ENCODE peak calls at places on chromosome 3, in six cellular contexts. T is stimulated activated CD4-positive, alpha-beta T cell treated with anti-CD3 and anti-CD28 coated beads, Interleukin-15, amount 100 ng/mL, for 1 hour; O is fibroblast of lung; Z is NCI-H1417; C is naive thymus-derived CD8-positive, alpha-beta T cell; G is BJ. K is an unnamed sample.

GRCh38 chr3:111713833-111714232 is 118.7 kb upstream of the ZBED2 start:
- DNase-seq in T (no peak), O (no peak), Z (no peak), C (no peak), G (no peak), K (no peak)

GRCh38 chr3:170765419-170766078 is 104.4 kb downstream of the RPL22L1 start:
- DNase-seq in T (no peak), O (no peak), Z (peak; percentile 8), C (no peak), G (no peak), K (no peak)

GRCh38 chr3:185283374-185283935 is 29.6 kb upstream of the EHHADH start:
- DNase-seq in T (no peak), O (peak; percentile 52), Z (no peak), C (no peak), G (no peak), K (no peak)

GRCh38 chr3:113232367-113232766 is 21.0 kb downstream of the BOC start:
- DNase-seq in T (no peak), O (peak; percentile 55), Z (peak; percentile 9), C (no peak), G (no peak), K (no peak)

GRCh38 chr3:134640872-134641470 is 9.9 kb downstream of the KY start:
- DNase-seq in T (no peak), O (peak; percentile 34), Z (peak; percentile 18), C (no peak), G (no peak), K (no peak)

GRCh38 chr3:133408961-133409360 is 9.1 kb downstream of the BFSP2 start:
- DNase-seq in T (no peak), O (peak; percentile 67), Z (no peak), C (no peak), G (peak; percentile 30), K (peak; percentile 24)

GRCh38 chr3:169334994-169335393 is 328.5 kb downstream of the MECOM start:
- DNase-seq in T (no peak), O (no peak), Z (no peak), C (no peak), G (no peak), K (no peak)

GRCh38 chr3:169847896-169848295 is 21.8 kb downstream of the LRRC31 start:
- DNase-seq in T (no peak), O (no peak), Z (peak; percentile 82), C (no peak), G (no peak), K (no peak)

GRCh38 chr3:152196782-152197181 is 71.9 kb upstream of the MBNL1 start:
- DNase-seq in T (no peak), O (no peak), Z (no peak), C (no peak), G (no peak), K (no peak)

GRCh38 chr3:113241292-113242033 is 30.1 kb downstream of the BOC start:
- DNase-seq in T (no peak), O (peak; percentile 83), Z (peak; percentile 43), C (no peak), G (no peak), K (no peak)

GRCh38 chr3:17806201-17806600 is 63.8 kb upstream of the TBC1D5 start:
- DNase-seq in T (no peak), O (no peak), Z (no peak), C (peak; percentile 55), G (no peak), K (no peak)

GRCh38 chr3:108838411-108838810 is 15.8 kb downstream of the TRAT1 start:
- DNase-seq in T (peak; percentile 12), O (no peak), Z (no peak), C (no peak), G (no peak), K (no peak)

GRCh38 chr3:45583021-45583851 is 11.3 kb upstream of the LIMD1 start:
- DNase-seq in T (no peak), O (peak; percentile 33), Z (no peak), C (no peak), G (no peak), K (no peak)

GRCh38 chr3:114320251-114320650 is 26.4 kb downstream of the TIGIT start:
- DNase-seq in T (no peak), O (peak; percentile 17), Z (no peak), C (no peak), G (no peak), K (no peak)

GRCh38 chr3:47782538-47783308 is 1.0 kb upstream of the SMARCC1 start:
- DNase-seq in T (no peak), O (no peak), Z (no peak), C (no peak), G (no peak), K (no peak)

GRCh38 chr3:8990266-8991215 is 27.3 kb upstream of the RAD18 start:
- DNase-seq in T (no peak), O (peak; percentile 41), Z (no peak), C (no peak), G (peak; percentile 44), K (peak; percentile 58)

GRCh38 chr3:142224482-142225072 is 808 bp downstream of the GK5 start:
- DNase-seq in T (no peak), O (no peak), Z (no peak), C (no peak), G (no peak), K (no peak)

GRCh38 chr3:59502806-59503205 is 453.0 kb upstream of the CFAP20DC start:
- DNase-seq in T (no peak), O (peak; percentile 93), Z (no peak), C (no peak), G (peak; percentile 76), K (peak; percentile 65)

GRCh38 chr3:99957086-99957821 is 139.6 kb downstream of the CMSS1 start:
- DNase-seq in T (no peak), O (peak; percentile 57), Z (no peak), C (no peak), G (no peak), K (no peak)

GRCh38 chr3:30743641-30744317 is 137.4 kb downstream of the TGFBR2 start:
- DNase-seq in T (no peak), O (no peak), Z (no peak), C (no peak), G (no peak), K (no peak)

GRCh38 chr3:48567090-48567489 is 3.5 kb upstream of the UCN2 start:
- DNase-seq in T (no peak), O (no peak), Z (no peak), C (no peak), G (no peak), K (no peak)